ENCODE peak calls at places on chromosomes 7 and 10, in four cellular contexts. W, H, V and E are unnamed samples.

GRCh38 chr10:116785282-116785681 is 42.9 kb upstream of the HSPA12A start:
- DNase-seq in W (no peak), H (no peak), V (no peak), E (no peak)

GRCh38 chr10:58107506-58107905 is 160.2 kb downstream of the IPMK start:
- DNase-seq in W (no peak), H (no peak), V (no peak), E (no peak)

GRCh38 chr7:69670701-69671100 is 72.4 kb downstream of the AUTS2 start:
- DNase-seq in W (peak), H (no peak), V (no peak), E (no peak)

GRCh38 chr10:62850646-62851045 is 34.5 kb upstream of the EGR2 start:
- DNase-seq in W (no peak), H (no peak), V (no peak), E (no peak)

GRCh38 chr7:154438571-154438970 is 386.4 kb downstream of the DPP6 start:
- DNase-seq in W (no peak), H (no peak), V (no peak), E (no peak)

GRCh38 chr7:16708980-16709379 is 44.6 kb upstream of the TSPAN13 start:
- DNase-seq in W (no peak), H (no peak), V (no peak), E (no peak)

GRCh38 chr7:66307591-66308215 is 102.6 kb downstream of the TPST1 start:
- DNase-seq in W (no peak), H (no peak), V (no peak), E (no peak)

GRCh38 chr10:43264987-43265798 is 1.7 kb downstream of the RASGEF1A start:
- DNase-seq in W (no peak), H (no peak), V (no peak), E (no peak)

GRCh38 chr10:125159932-125160855 is at the start of gene CTBP2:
- DNase-seq in W (no peak), H (no peak), V (no peak), E (no peak)

GRCh38 chr7:945556-946255 is 8.8 kb downstream of the ADAP1 start:
- DNase-seq in W (peak), H (no peak), V (no peak), E (no peak)

GRCh38 chr10:96600337-96600736 is 13.5 kb upstream of the TM9SF3 start:
- DNase-seq in W (no peak), H (no peak), V (no peak), E (no peak)

GRCh38 chr7:44218418-44219201 is 17.8 kb downstream of the YKT6 start:
- DNase-seq in W (no peak), H (no peak), V (no peak), E (no peak)

GRCh38 chr7:143960813-143961610 is 6.4 kb downstream of the OR2F1 start:
- DNase-seq in W (no peak), H (no peak), V (no peak), E (no peak)

GRCh38 chr10:87930929-87931835 is 67.8 kb downstream of the PTEN start:
- DNase-seq in W (no peak), H (no peak), V (no peak), E (no peak)

GRCh38 chr7:138645284-138645683 is 55.9 kb downstream of the SVOPL start:
- DNase-seq in W (no peak), H (no peak), V (no peak), E (no peak)

GRCh38 chr7:44979481-44980392 is 922 bp upstream of the MYO1G start:
- DNase-seq in W (no peak), H (no peak), V (no peak), E (no peak)

GRCh38 chr7:51789494-51789893 is 472.9 kb upstream of the COBL start:
- DNase-seq in W (no peak), H (no peak), V (no peak), E (no peak)

GRCh38 chr7:100433592-100434296 is 2.6 kb downstream of the PPP1R35 start:
- DNase-seq in W (no peak), H (no peak), V (no peak), E (no peak)

GRCh38 chr7:14850039-14850438 is 52.5 kb downstream of the DGKB start:
- DNase-seq in W (no peak), H (no peak), V (peak), E (no peak)

GRCh38 chr7:50182734-50183133 is 89.7 kb upstream of the ZPBP start:
- DNase-seq in W (no peak), H (no peak), V (no peak), E (no peak)

GRCh38 chr10:13536674-13537366 is 8.0 kb upstream of the BEND7 start:
- DNase-seq in W (peak), H (peak), V (peak), E (no peak)

GRCh38 chr7:33157311-33157710 is 27.9 kb downstream of the BBS9 start:
- DNase-seq in W (no peak), H (no peak), V (no peak), E (no peak)